ENCODE peak calls at places on chromosomes 3 and 15, in eight cellular contexts. K, B, Q, Y, U, V, D and P are unnamed samples.

GRCh38 chr15:99441871-99442267 is 123.9 kb upstream of the MEF2A start:
- DNase-seq in K (no peak), B (no peak), Q (peak), Y (no peak), U (no peak), V (no peak), D (no peak), P (no peak)

GRCh38 chr3:14143271-14143605 is 18.4 kb downstream of the TMEM43 start:
- DNase-seq in K (no peak), B (no peak), Q (no peak), Y (no peak), U (no peak), V (no peak), D (no peak), P (no peak)

GRCh38 chr15:25192651-25193050 is 237.9 kb downstream of the SNRPN start:
- DNase-seq in K (peak), B (no peak), Q (no peak), Y (no peak), U (no peak), V (no peak), D (no peak), P (no peak)

GRCh38 chr3:151268267-151269235 is 9.8 kb downstream of the P2RY14 start:
- DNase-seq in K (no peak), B (no peak), Q (no peak), Y (peak), U (peak), V (no peak), D (no peak), P (no peak)

GRCh38 chr3:129892486-129892856 is 1.0 kb downstream of the TMCC1 start:
- DNase-seq in K (peak), B (peak), Q (no peak), Y (peak), U (peak), V (no peak), D (no peak), P (no peak)

GRCh38 chr15:68822818-68823217 is 2.1 kb upstream of the ANP32A start:
- DNase-seq in K (no peak), B (no peak), Q (peak), Y (no peak), U (no peak), V (no peak), D (no peak), P (no peak)

GRCh38 chr3:27076815-27077630 is 292.2 kb downstream of the NEK10 start:
- DNase-seq in K (no peak), B (no peak), Q (no peak), Y (no peak), U (no peak), V (no peak), D (no peak), P (no peak)

GRCh38 chr15:37093480-37094410 is 6.6 kb downstream of the MEIS2 start:
- DNase-seq in K (peak), B (no peak), Q (peak), Y (no peak), U (no peak), V (no peak), D (no peak), P (no peak)

GRCh38 chr3:152309031-152309430 is 40.3 kb downstream of the MBNL1 start:
- DNase-seq in K (no peak), B (no peak), Q (no peak), Y (no peak), U (no peak), V (no peak), D (no peak), P (no peak)

GRCh38 chr15:82122754-82123400 is 77.1 kb upstream of the MEX3B start:
- DNase-seq in K (no peak), B (peak), Q (peak), Y (no peak), U (no peak), V (no peak), D (no peak), P (no peak)

GRCh38 chr3:130783629-130784028 is 37.0 kb upstream of the PIK3R4 start:
- DNase-seq in K (no peak), B (peak), Q (no peak), Y (no peak), U (no peak), V (no peak), D (no peak), P (no peak)

GRCh38 chr15:77096541-77096940 is 25.6 kb upstream of the TSPAN3 start:
- DNase-seq in K (no peak), B (no peak), Q (no peak), Y (no peak), U (no peak), V (no peak), D (no peak), P (no peak)

GRCh38 chr3:43243590-43244587 is 42.5 kb upstream of the SNRK start:
- DNase-seq in K (no peak), B (no peak), Q (no peak), Y (no peak), U (peak), V (no peak), D (no peak), P (no peak)

GRCh38 chr3:36852071-36852470 is 87.7 kb upstream of the DCLK3 start:
- DNase-seq in K (peak), B (no peak), Q (no peak), Y (no peak), U (no peak), V (no peak), D (no peak), P (no peak)

GRCh38 chr15:32870240-32871033 is 152.6 kb downstream of the GREM1 start:
- DNase-seq in K (no peak), B (no peak), Q (no peak), Y (no peak), U (peak), V (no peak), D (peak), P (no peak)

GRCh38 chr15:71379893-71380292 is 264.6 kb downstream of the THSD4 start:
- DNase-seq in K (no peak), B (no peak), Q (no peak), Y (no peak), U (no peak), V (no peak), D (no peak), P (no peak)

GRCh38 chr3:58776231-58776630 is 109.7 kb upstream of the FAM3D start:
- DNase-seq in K (no peak), B (no peak), Q (no peak), Y (no peak), U (peak), V (no peak), D (no peak), P (peak)

GRCh38 chr3:22713936-22714335 is 489.2 kb upstream of the UBE2E2 start:
- DNase-seq in K (no peak), B (peak), Q (no peak), Y (no peak), U (no peak), V (no peak), D (no peak), P (no peak)

GRCh38 chr3:51501833-51502561 is 2.2 kb upstream of the DCAF1 start:
- DNase-seq in K (peak), B (peak), Q (peak), Y (peak), U (peak), V (peak), D (peak), P (peak)

GRCh38 chr15:73959012-73959581 is 32.8 kb downstream of the LOXL1 start:
- DNase-seq in K (no peak), B (no peak), Q (no peak), Y (no peak), U (peak), V (no peak), D (no peak), P (no peak)

GRCh38 chr15:83284563-83285283 is at the start of gene BNC1:
- DNase-seq in K (no peak), B (no peak), Q (no peak), Y (peak), U (no peak), V (no peak), D (no peak), P (no peak)

GRCh38 chr3:153469162-153469561 is 307.1 kb downstream of the RAP2B start:
- DNase-seq in K (no peak), B (no peak), Q (no peak), Y (no peak), U (no peak), V (no peak), D (no peak), P (no peak)

GRCh38 chr3:27714692-27715453 is 7.2 kb downstream of the EOMES start:
- DNase-seq in K (no peak), B (peak), Q (no peak), Y (peak), U (no peak), V (no peak), D (no peak), P (no peak)